ENCODE peak calls at places on chromosomes 11 and 22, in nine cellular contexts. A is G401, B is AML-193, Z is M059J, S is NCI-H1694, K is MG63, J is head of caudate nucleus, I is NAMALWA, M is NT2/D1. O is an unnamed sample.

GRCh38 chr11:85316967-85317366 is 310.2 kb downstream of the DLG2 start:
- DNase-seq in A (no peak), B (peak; percentile 3), Z (no peak), S (no peak), K (no peak), J (no peak), I (peak; percentile 86), M (no peak), O (no peak)

GRCh38 chr11:118820412-118821357 is 29.7 kb upstream of the DDX6 start:
- DNase-seq in A (peak; percentile 97), B (no peak), Z (peak; percentile 97), S (no peak), K (peak; percentile 99), J (peak; percentile 74), I (peak; percentile 86), M (no peak), O (no peak)

GRCh38 chr11:134584001-134584561 is 172.0 kb upstream of the B3GAT1 start:
- DNase-seq in A (no peak), B (no peak), Z (no peak), S (no peak), K (no peak), J (no peak), I (no peak), M (no peak), O (no peak)

GRCh38 chr22:46138058-46138797 is 12.1 kb upstream of the PPARA start:
- DNase-seq in A (no peak), B (no peak), Z (no peak), S (no peak), K (no peak), J (no peak), I (no peak), M (no peak), O (no peak)

GRCh38 chr11:12917830-12918229 is 91.3 kb upstream of the RASSF10 start:
- DNase-seq in A (no peak), B (no peak), Z (no peak), S (no peak), K (no peak), J (no peak), I (no peak), M (no peak), O (no peak)

GRCh38 chr11:96827164-96827563 is 437.4 kb downstream of the JRKL start:
- DNase-seq in A (no peak), B (no peak), Z (peak; percentile 60), S (no peak), K (peak; percentile 3), J (no peak), I (no peak), M (peak; percentile 1), O (no peak)

GRCh38 chr11:111871693-111872161 is 346 bp upstream of the ALG9 start:
- DNase-seq in A (peak; percentile 53), B (no peak), Z (peak; percentile 5), S (no peak), K (no peak), J (no peak), I (no peak), M (no peak), O (no peak)

GRCh38 chr22:20604776-20605221 is 97.4 kb downstream of the MED15 start:
- DNase-seq in A (no peak), B (no peak), Z (no peak), S (no peak), K (no peak), J (no peak), I (no peak), M (no peak), O (no peak)

GRCh38 chr11:124276081-124276480 is 19.9 kb downstream of the OR8G5 start:
- DNase-seq in A (no peak), B (no peak), Z (peak; percentile 92), S (no peak), K (no peak), J (no peak), I (no peak), M (no peak), O (no peak)

GRCh38 chr11:67468835-67469811 is at the start of gene TMEM134:
- DNase-seq in A (peak; percentile 94), B (peak; percentile 72), Z (peak; percentile 85), S (peak; percentile 64), K (peak; percentile 88), J (peak; percentile 96), I (peak; percentile 92), M (peak; percentile 95), O (peak; percentile 87)

GRCh38 chr11:108221401-108221800 is 1.0 kb downstream of the NPAT start:
- DNase-seq in A (no peak), B (no peak), Z (peak; percentile 44), S (no peak), K (no peak), J (no peak), I (no peak), M (no peak), O (no peak)